ENCODE peak calls at places on chromosome 10, in five cellular contexts. One of them, this sample, is unnamed.

GRCh38 chr10:103281753-103282152 is 4.8 kb downstream of the INA start:
- DNase-seq in C1 segment of cervical spinal cord: no peak
- DNase-seq in activated T-helper 9 cell treated with anti-CD3 and anti-CD28 coated beads, Interleukin-2, amount 50 U/mL, for 16 hours: no peak
- DNase-seq in IMR-90: peak; percentile 43
- DNase-seq in lower lobe of right lung: no peak
- DNase-seq in this sample: no peak

GRCh38 chr10:55223352-55223751 is 422.3 kb upstream of the PCDH15 start:
- DNase-seq in IMR-90: no peak
- DNase-seq in activated T-helper 9 cell treated with anti-CD3 and anti-CD28 coated beads, Interleukin-2, amount 50 U/mL, for 16 hours: no peak
- DNase-seq in C1 segment of cervical spinal cord: no peak
- DNase-seq in lower lobe of right lung: no peak
- DNase-seq in this sample: no peak

GRCh38 chr10:119466655-119467054 is 75.9 kb downstream of the RGS10 start:
- DNase-seq in C1 segment of cervical spinal cord: no peak
- DNase-seq in IMR-90: no peak
- DNase-seq in activated T-helper 9 cell treated with anti-CD3 and anti-CD28 coated beads, Interleukin-2, amount 50 U/mL, for 16 hours: peak; percentile 23
- DNase-seq in lower lobe of right lung: no peak
- DNase-seq in this sample: no peak

GRCh38 chr10:121708921-121709625 is 110.8 kb upstream of the FGFR2 start:
- DNase-seq in IMR-90: no peak
- DNase-seq in lower lobe of right lung: no peak
- DNase-seq in C1 segment of cervical spinal cord: no peak
- DNase-seq in activated T-helper 9 cell treated with anti-CD3 and anti-CD28 coated beads, Interleukin-2, amount 50 U/mL, for 16 hours: no peak
- DNase-seq in this sample: no peak

GRCh38 chr10:57964371-57964770 is 303.3 kb downstream of the IPMK start:
- DNase-seq in IMR-90: peak; percentile 74
- DNase-seq in lower lobe of right lung: no peak
- DNase-seq in C1 segment of cervical spinal cord: peak; percentile 29
- DNase-seq in activated T-helper 9 cell treated with anti-CD3 and anti-CD28 coated beads, Interleukin-2, amount 50 U/mL, for 16 hours: no peak
- DNase-seq in this sample: peak; percentile 7

GRCh38 chr10:131885391-131886165 is 15.2 kb upstream of the PPP2R2D start:
- DNase-seq in C1 segment of cervical spinal cord: no peak
- DNase-seq in IMR-90: peak; percentile 39
- DNase-seq in lower lobe of right lung: peak; percentile 82
- DNase-seq in activated T-helper 9 cell treated with anti-CD3 and anti-CD28 coated beads, Interleukin-2, amount 50 U/mL, for 16 hours: peak; percentile 69
- DNase-seq in this sample: peak; percentile 85

GRCh38 chr10:35433851-35434426 is 97.6 kb downstream of the CCNY start:
- DNase-seq in lower lobe of right lung: no peak
- DNase-seq in C1 segment of cervical spinal cord: no peak
- DNase-seq in IMR-90: peak; percentile 63
- DNase-seq in activated T-helper 9 cell treated with anti-CD3 and anti-CD28 coated beads, Interleukin-2, amount 50 U/mL, for 16 hours: no peak
- DNase-seq in this sample: no peak

GRCh38 chr10:132437511-132437910 is 40.5 kb downstream of the PWWP2B start:
- DNase-seq in activated T-helper 9 cell treated with anti-CD3 and anti-CD28 coated beads, Interleukin-2, amount 50 U/mL, for 16 hours: no peak
- DNase-seq in lower lobe of right lung: no peak
- DNase-seq in IMR-90: no peak
- DNase-seq in C1 segment of cervical spinal cord: no peak
- DNase-seq in this sample: no peak

GRCh38 chr10:86291616-86292340 is 74.8 kb downstream of the GRID1 start:
- DNase-seq in C1 segment of cervical spinal cord: no peak
- DNase-seq in lower lobe of right lung: no peak
- DNase-seq in activated T-helper 9 cell treated with anti-CD3 and anti-CD28 coated beads, Interleukin-2, amount 50 U/mL, for 16 hours: no peak
- DNase-seq in IMR-90: no peak
- DNase-seq in this sample: no peak

GRCh38 chr10:123043409-123043925 is 34.7 kb downstream of the ACADSB start:
- DNase-seq in activated T-helper 9 cell treated with anti-CD3 and anti-CD28 coated beads, Interleukin-2, amount 50 U/mL, for 16 hours: no peak
- DNase-seq in C1 segment of cervical spinal cord: peak; percentile 12
- DNase-seq in IMR-90: peak; percentile 67
- DNase-seq in lower lobe of right lung: no peak
- DNase-seq in this sample: peak; percentile 50

GRCh38 chr10:75108684-75109458 is 2.6 kb upstream of the SAMD8 start:
- DNase-seq in IMR-90: no peak
- DNase-seq in activated T-helper 9 cell treated with anti-CD3 and anti-CD28 coated beads, Interleukin-2, amount 50 U/mL, for 16 hours: no peak
- DNase-seq in lower lobe of right lung: no peak
- DNase-seq in C1 segment of cervical spinal cord: no peak
- DNase-seq in this sample: no peak

GRCh38 chr10:132460691-132461090 is 63.7 kb downstream of the PWWP2B start:
- DNase-seq in C1 segment of cervical spinal cord: no peak
- DNase-seq in IMR-90: no peak
- DNase-seq in activated T-helper 9 cell treated with anti-CD3 and anti-CD28 coated beads, Interleukin-2, amount 50 U/mL, for 16 hours: no peak
- DNase-seq in lower lobe of right lung: peak; percentile 35
- DNase-seq in this sample: no peak

GRCh38 chr10:95543459-95543858 is 17.7 kb downstream of the SORBS1 start:
- DNase-seq in lower lobe of right lung: no peak
- DNase-seq in IMR-90: no peak
- DNase-seq in C1 segment of cervical spinal cord: no peak
- DNase-seq in activated T-helper 9 cell treated with anti-CD3 and anti-CD28 coated beads, Interleukin-2, amount 50 U/mL, for 16 hours: no peak
- DNase-seq in this sample: no peak

GRCh38 chr10:9009505-9009904 is 955.0 kb downstream of the GATA3 start:
- DNase-seq in lower lobe of right lung: no peak
- DNase-seq in activated T-helper 9 cell treated with anti-CD3 and anti-CD28 coated beads, Interleukin-2, amount 50 U/mL, for 16 hours: no peak
- DNase-seq in IMR-90: no peak
- DNase-seq in C1 segment of cervical spinal cord: no peak
- DNase-seq in this sample: no peak

GRCh38 chr10:103069453-103070331 is 123.4 kb downstream of the NT5C2 start:
- DNase-seq in IMR-90: peak; percentile 68
- DNase-seq in lower lobe of right lung: peak; percentile 73
- DNase-seq in activated T-helper 9 cell treated with anti-CD3 and anti-CD28 coated beads, Interleukin-2, amount 50 U/mL, for 16 hours: peak; percentile 49
- DNase-seq in C1 segment of cervical spinal cord: no peak
- DNase-seq in this sample: no peak

GRCh38 chr10:103153765-103154197 is 39.3 kb downstream of the NT5C2 start:
- DNase-seq in lower lobe of right lung: no peak
- DNase-seq in activated T-helper 9 cell treated with anti-CD3 and anti-CD28 coated beads, Interleukin-2, amount 50 U/mL, for 16 hours: no peak
- DNase-seq in IMR-90: peak; percentile 62
- DNase-seq in C1 segment of cervical spinal cord: no peak
- DNase-seq in this sample: no peak

GRCh38 chr10:1230138-1230537 is 174.0 kb downstream of the WDR37 start:
- DNase-seq in IMR-90: no peak
- DNase-seq in activated T-helper 9 cell treated with anti-CD3 and anti-CD28 coated beads, Interleukin-2, amount 50 U/mL, for 16 hours: no peak
- DNase-seq in lower lobe of right lung: no peak
- DNase-seq in C1 segment of cervical spinal cord: no peak
- DNase-seq in this sample: no peak

GRCh38 chr10:80459047-80459865 is 5.1 kb downstream of the TSPAN14 start:
- DNase-seq in lower lobe of right lung: peak; percentile 90
- DNase-seq in activated T-helper 9 cell treated with anti-CD3 and anti-CD28 coated beads, Interleukin-2, amount 50 U/mL, for 16 hours: peak; percentile 56
- DNase-seq in C1 segment of cervical spinal cord: no peak
- DNase-seq in IMR-90: no peak
- DNase-seq in this sample: no peak

GRCh38 chr10:101967713-101968112 is 88.3 kb downstream of the ARMH3 start:
- DNase-seq in C1 segment of cervical spinal cord: no peak
- DNase-seq in lower lobe of right lung: no peak
- DNase-seq in activated T-helper 9 cell treated with anti-CD3 and anti-CD28 coated beads, Interleukin-2, amount 50 U/mL, for 16 hours: no peak
- DNase-seq in IMR-90: peak; percentile 73
- DNase-seq in this sample: no peak

GRCh38 chr10:1809139-1809755 is 71.9 kb upstream of the ADARB2 start:
- DNase-seq in C1 segment of cervical spinal cord: no peak
- DNase-seq in activated T-helper 9 cell treated with anti-CD3 and anti-CD28 coated beads, Interleukin-2, amount 50 U/mL, for 16 hours: no peak
- DNase-seq in IMR-90: no peak
- DNase-seq in lower lobe of right lung: no peak
- DNase-seq in this sample: no peak

GRCh38 chr10:78754269-78755074 is 314.3 kb upstream of the ZMIZ1 start:
- DNase-seq in activated T-helper 9 cell treated with anti-CD3 and anti-CD28 coated beads, Interleukin-2, amount 50 U/mL, for 16 hours: no peak
- DNase-seq in lower lobe of right lung: no peak
- DNase-seq in IMR-90: peak; percentile 90
- DNase-seq in C1 segment of cervical spinal cord: no peak
- DNase-seq in this sample: no peak

GRCh38 chr10:32983333-32983909 is 25.4 kb upstream of the ITGB1 start:
- DNase-seq in C1 segment of cervical spinal cord: no peak
- DNase-seq in lower lobe of right lung: no peak
- DNase-seq in activated T-helper 9 cell treated with anti-CD3 and anti-CD28 coated beads, Interleukin-2, amount 50 U/mL, for 16 hours: no peak
- DNase-seq in IMR-90: peak; percentile 97
- DNase-seq in this sample: no peak

GRCh38 chr10:3897156-3897555 is 112.1 kb upstream of the KLF6 start:
- DNase-seq in C1 segment of cervical spinal cord: no peak
- DNase-seq in IMR-90: peak; percentile 84
- DNase-seq in activated T-helper 9 cell treated with anti-CD3 and anti-CD28 coated beads, Interleukin-2, amount 50 U/mL, for 16 hours: no peak
- DNase-seq in lower lobe of right lung: no peak
- DNase-seq in this sample: no peak

GRCh38 chr10:71725998-71726672 is 6.6 kb upstream of the C10orf105 start:
- DNase-seq in IMR-90: peak; percentile 39
- DNase-seq in lower lobe of right lung: no peak
- DNase-seq in activated T-helper 9 cell treated with anti-CD3 and anti-CD28 coated beads, Interleukin-2, amount 50 U/mL, for 16 hours: peak; percentile 71
- DNase-seq in C1 segment of cervical spinal cord: no peak
- DNase-seq in this sample: no peak

GRCh38 chr10:127017406-127018297 is 112.4 kb downstream of the DOCK1 start:
- DNase-seq in activated T-helper 9 cell treated with anti-CD3 and anti-CD28 coated beads, Interleukin-2, amount 50 U/mL, for 16 hours: no peak
- DNase-seq in lower lobe of right lung: no peak
- DNase-seq in C1 segment of cervical spinal cord: no peak
- DNase-seq in IMR-90: peak; percentile 26
- DNase-seq in this sample: no peak

GRCh38 chr10:23198610-23198939 is 6.5 kb downstream of the PTF1A start:
- DNase-seq in IMR-90: no peak
- DNase-seq in lower lobe of right lung: no peak
- DNase-seq in activated T-helper 9 cell treated with anti-CD3 and anti-CD28 coated beads, Interleukin-2, amount 50 U/mL, for 16 hours: no peak
- DNase-seq in C1 segment of cervical spinal cord: no peak
- DNase-seq in this sample: no peak

GRCh38 chr10:132292972-132293415 is 14.8 kb downstream of the STK32C start:
- DNase-seq in IMR-90: no peak
- DNase-seq in activated T-helper 9 cell treated with anti-CD3 and anti-CD28 coated beads, Interleukin-2, amount 50 U/mL, for 16 hours: no peak
- DNase-seq in lower lobe of right lung: peak; percentile 34
- DNase-seq in C1 segment of cervical spinal cord: no peak
- DNase-seq in this sample: peak; percentile 51

GRCh38 chr10:87931836-87932230 is 68.4 kb downstream of the PTEN start:
- DNase-seq in C1 segment of cervical spinal cord: no peak
- DNase-seq in activated T-helper 9 cell treated with anti-CD3 and anti-CD28 coated beads, Interleukin-2, amount 50 U/mL, for 16 hours: no peak
- DNase-seq in lower lobe of right lung: no peak
- DNase-seq in IMR-90: peak; percentile 60
- DNase-seq in this sample: no peak

GRCh38 chr10:111076682-111077661 is at the start of gene ADRA2A:
- DNase-seq in IMR-90: peak; percentile 15
- DNase-seq in C1 segment of cervical spinal cord: no peak
- DNase-seq in lower lobe of right lung: peak; percentile 57
- DNase-seq in activated T-helper 9 cell treated with anti-CD3 and anti-CD28 coated beads, Interleukin-2, amount 50 U/mL, for 16 hours: no peak
- DNase-seq in this sample: peak; percentile 64

GRCh38 chr10:120963053-120963533 is 111.9 kb downstream of the WDR11 start:
- DNase-seq in lower lobe of right lung: peak; percentile 88
- DNase-seq in activated T-helper 9 cell treated with anti-CD3 and anti-CD28 coated beads, Interleukin-2, amount 50 U/mL, for 16 hours: no peak
- DNase-seq in IMR-90: no peak
- DNase-seq in C1 segment of cervical spinal cord: no peak
- DNase-seq in this sample: peak; percentile 37

This sample was measured in frontal cortex.